ENCODE peak calls at places on chromosomes 16 and 17, in eight cellular contexts. F is GM23248, G is HepG2, S is mesenchymal stem cell, O is PC-3, K is fibroblast of lung, V is neural progenitor cell, J is H1. A is an unnamed sample. For H3K9me3 and H3K4me1, the result is how much of the 10 kb centered on the place peaks cover.

GRCh38 chr17:19364699-19365498 is 2.4 kb upstream of the B9D1 start:
- DNase-seq in O (no peak), J (no peak), V (no peak), K (no peak), G (peak), S (no peak), F (peak), A (no peak)

GRCh38 chr16:88461291-88462269 is 8.5 kb downstream of the ZFPM1 start:
- DNase-seq in J (peak), G (no peak), S (peak), F (no peak), K (peak), O (no peak), V (peak), A (no peak)

GRCh38 chr17:43722921-43723665 is 35.5 kb downstream of the SOST start:
- DNase-seq in V (no peak), S (no peak), O (no peak), J (no peak), F (no peak), G (no peak), K (no peak), A (no peak)

GRCh38 chr17:71639865-71640264 is 481.0 kb upstream of the SOX9 start:
- DNase-seq in V (no peak), O (no peak), K (no peak), F (no peak), J (no peak), S (no peak), G (no peak), A (no peak)

GRCh38 chr16:30076276-30076791 is 540 bp downstream of the PPP4C start:
- DNase-seq in O (no peak), F (peak), K (no peak), S (no peak), G (no peak), V (no peak), J (no peak), A (no peak)

GRCh38 chr17:7222093-7222971 is 2.6 kb downstream of the ACADVL start:
- DNase-seq in S (no peak), V (no peak), O (no peak), G (no peak), K (no peak), F (no peak), J (no peak), A (no peak)

GRCh38 chr17:66673668-66674276 is 161.1 kb upstream of the CACNG5 start:
- DNase-seq in O (peak), J (peak), S (peak), V (peak), G (peak), K (peak), F (peak), A (peak)

GRCh38 chr17:33113281-33114010 is 121.8 kb downstream of the SPACA3 start:
- DNase-seq in F (peak), V (no peak), S (no peak), G (no peak), O (peak), J (no peak), K (peak), A (no peak)

GRCh38 chr16:83878838-83879237 is 20.1 kb upstream of the MLYCD start:
- DNase-seq in S (peak), O (peak), F (peak), J (no peak), V (peak), G (peak), K (peak), A (no peak)

GRCh38 chr17:17022011-17022800 is 20.1 kb upstream of the MPRIP start:
- DNase-seq in G (no peak), S (no peak), J (no peak), K (no peak), O (no peak), F (no peak), V (no peak), A (no peak)

GRCh38 chr17:31327534-31328526 is 6.4 kb upstream of the EVI2A start:
- DNase-seq in J (no peak), K (peak), V (no peak), S (peak), F (peak), O (peak), G (peak), A (no peak)

GRCh38 chr16:89193021-89193575 is 7.2 kb downstream of the SLC22A31 start:
- DNase-seq in K (no peak), S (peak), V (peak), G (peak), O (peak), J (peak), F (peak), A (peak)

GRCh38 chr17:44779211-44780025 is 20.6 kb downstream of the ADAM11 start:
- DNase-seq in K (peak), F (peak), J (peak), V (peak), S (peak), O (peak), G (peak), A (peak)

GRCh38 chr17:1888741-1889140 is 58.9 kb downstream of the RPA1 start:
- DNase-seq in J (no peak), V (no peak), G (no peak), O (no peak), K (no peak), F (no peak), S (no peak), A (no peak)

GRCh38 chr17:50766222-50767023 is 895 bp downstream of the ANKRD40CL start:
- DNase-seq in O (no peak), S (no peak), J (no peak), V (no peak), K (no peak), F (no peak), G (peak), A (no peak)

GRCh38 chr17:64058547-64059115 is 38.2 kb upstream of the ICAM2 start:
- DNase-seq in V (no peak), S (no peak), O (peak), K (no peak), J (no peak), F (no peak), G (no peak), A (peak)

GRCh38 chr17:72492494-72492893 is 371.7 kb downstream of the SOX9 start:
- DNase-seq in K (no peak), O (no peak), F (no peak), S (no peak), G (peak), V (no peak), J (no peak), A (no peak)

GRCh38 chr16:22092143-22092933 is at the start of gene VWA3A:
- DNase-seq in G (no peak), S (peak), J (no peak), V (peak), O (no peak), F (peak), K (peak), A (no peak)

GRCh38 chr16:19691161-19691850 is 26.7 kb downstream of the KNOP1 start:
- DNase-seq in S (peak), G (no peak), O (peak), K (no peak), J (no peak), V (no peak), F (peak), A (no peak)

GRCh38 chr16:56988948-56989945 is at the start of gene NLRC5:
- DNase-seq in V (peak), K (peak), G (peak), S (peak), F (peak), O (peak), J (no peak), A (peak)

GRCh38 chr16:58000706-58001676 is at the start of gene USB1:
- DNase-seq in V (peak), F (peak), O (peak), G (peak), J (peak), K (peak), S (peak), A (peak)

GRCh38 chr17:31869797-31870568 is 10.9 kb upstream of the COPRS start:
- DNase-seq in O (peak), G (no peak), F (peak), S (no peak), J (no peak), K (no peak), V (no peak), A (no peak)

GRCh38 chr17:19022747-19023146 is 18.2 kb upstream of the FAM83G start:
- DNase-seq in O (no peak), J (no peak), S (no peak), K (no peak), F (no peak), V (no peak), G (no peak), A (no peak)

GRCh38 chr16:75456971-75457370 is 7.5 kb downstream of the TMEM170A start:
- DNase-seq in F (no peak), S (no peak), V (no peak), O (no peak), K (no peak), G (no peak), J (no peak), A (no peak)

GRCh38 chr17:17603895-17604225 is 12.4 kb upstream of the PEMT start:
- DNase-seq in G (no peak), F (no peak), S (no peak), K (no peak), O (no peak), J (no peak), V (no peak), A (no peak)

GRCh38 chr17:77636835-77637806 is 321.4 kb upstream of the TNRC6C start:
- DNase-seq in J (no peak), O (no peak), K (no peak), G (no peak), F (no peak), V (no peak), S (no peak), A (no peak)

GRCh38 chr17:45251931-45252330 is 10.0 kb downstream of the SPATA32 start:
- DNase-seq in F (no peak), O (peak), G (no peak), V (no peak), K (no peak), J (no peak), S (no peak), A (no peak)

GRCh38 chr16:851871-852270 is 51.3 kb upstream of the GNG13 start:
- DNase-seq in J (no peak), K (no peak), S (no peak), G (no peak), F (no peak), O (no peak), V (no peak), A (no peak)

GRCh38 chr16:852451-853185 is 52.1 kb upstream of the GNG13 start:
- DNase-seq in O (no peak), J (no peak), F (no peak), S (no peak), G (no peak), V (no peak), K (no peak), A (no peak)

GRCh38 chr16:853306-853705 is 52.8 kb upstream of the GNG13 start:
- DNase-seq in K (no peak), J (no peak), G (no peak), F (no peak), V (no peak), O (no peak), S (no peak), A (no peak)

GRCh38 chr16:850668-851067 is 50.1 kb upstream of the GNG13 start:
- DNase-seq in F (no peak), G (no peak), O (no peak), V (no peak), J (no peak), K (no peak), S (no peak), A (no peak)

DNA sequence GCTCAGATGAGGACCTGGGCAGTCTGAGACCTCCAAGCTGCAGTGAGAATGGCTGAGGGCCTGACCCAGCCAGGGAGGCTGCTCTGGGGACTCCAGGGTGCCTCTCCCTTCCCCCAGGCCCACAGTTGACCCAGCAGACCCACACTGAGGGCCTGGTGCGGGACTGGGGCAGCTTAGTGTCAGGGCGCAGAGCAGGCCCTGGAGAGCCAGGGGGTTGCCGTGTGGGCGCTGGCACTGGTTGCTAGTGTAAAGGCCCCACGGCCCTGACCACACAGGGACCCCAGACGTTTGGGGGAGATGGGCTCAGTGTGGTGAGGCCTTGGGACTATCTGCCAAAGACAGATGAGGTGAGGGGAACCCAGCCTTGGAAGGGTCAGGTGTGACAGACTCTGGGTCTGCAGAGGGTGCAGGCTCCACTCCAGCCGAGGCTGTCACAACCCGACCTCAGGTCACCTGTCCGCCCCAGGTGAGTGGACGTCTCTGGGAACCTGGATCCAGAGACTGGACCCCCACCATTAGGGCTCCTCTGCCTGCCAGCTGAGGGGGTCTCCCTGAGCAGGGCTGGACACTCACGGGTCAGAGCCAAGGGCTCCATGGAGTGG is 50.8 kb upstream of the GNG13 start:
- DNase-seq in F (no peak), O (no peak), G (no peak), J (no peak), K (no peak), S (no peak), V (no peak), A (no peak)
- H3K9me3 ChIP-seq in F (under half), O (under half), G (under half), J (half or more), K (under half), S (under half), V (under half), A (under half)

GRCh38 chr16:4412159-4412558 is 4.2 kb downstream of the CORO7 start:
- DNase-seq in J (no peak), F (no peak), K (no peak), V (no peak), G (no peak), O (no peak), S (no peak), A (no peak)

GRCh38 chr16:4411684-4412083 is 4.7 kb downstream of the CORO7 start:
- DNase-seq in V (no peak), O (no peak), J (no peak), S (peak), F (no peak), K (peak), G (no peak), A (no peak)

GRCh38 chr16:4409081-4409932 is 7.1 kb downstream of the CORO7 start:
- DNase-seq in V (no peak), F (peak), J (no peak), S (peak), G (no peak), O (peak), K (no peak), A (no peak)

GRCh38 chr16:4408323-4408690 is 8.1 kb downstream of the CORO7 start:
- DNase-seq in O (no peak), K (no peak), J (no peak), G (no peak), S (no peak), F (no peak), V (no peak), A (no peak)

DNA sequence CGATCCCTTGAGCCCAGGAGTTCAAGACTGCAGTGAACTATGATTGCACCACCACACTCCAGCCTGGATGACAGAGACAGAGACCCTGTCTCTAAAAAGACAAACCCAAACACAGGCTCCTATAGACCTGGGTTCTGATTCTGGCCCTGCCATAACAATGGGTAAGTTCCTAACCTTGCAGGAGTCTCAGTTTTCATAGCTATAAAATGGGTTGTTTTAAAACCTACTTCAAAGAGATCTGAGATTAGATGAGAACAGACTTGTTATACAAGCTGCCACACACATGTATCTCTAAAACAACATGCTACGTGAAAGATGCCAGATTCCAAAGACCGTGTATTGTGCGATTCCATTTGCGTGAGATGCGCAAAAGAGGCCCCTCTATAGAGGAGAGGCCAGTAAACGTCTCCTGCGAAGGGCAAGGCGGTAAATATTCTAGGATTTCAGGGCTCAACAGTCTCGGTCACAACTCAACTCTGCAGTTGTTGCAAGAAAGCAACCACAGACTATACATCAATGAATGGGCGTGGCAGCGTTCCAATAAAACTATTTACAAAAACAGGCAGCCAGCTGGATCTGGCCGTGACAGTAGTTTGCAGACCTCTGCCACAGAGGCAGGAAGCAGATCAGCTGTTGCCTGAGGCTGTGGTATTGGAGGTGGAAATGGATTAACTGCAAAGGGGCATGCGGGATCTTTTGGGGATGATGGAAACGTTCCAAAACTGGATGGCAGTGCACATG is 5.9 kb downstream of the CORO7 start:
- DNase-seq in V (no peak), F (peak), S (peak), O (peak), G (no peak), J (no peak), K (peak), A (no peak)
- H3K4me1 ChIP-seq in V (under half), F (under half), S (under half), O (under half), G (under half), J (under half), K (under half), A (under half)

DNA sequence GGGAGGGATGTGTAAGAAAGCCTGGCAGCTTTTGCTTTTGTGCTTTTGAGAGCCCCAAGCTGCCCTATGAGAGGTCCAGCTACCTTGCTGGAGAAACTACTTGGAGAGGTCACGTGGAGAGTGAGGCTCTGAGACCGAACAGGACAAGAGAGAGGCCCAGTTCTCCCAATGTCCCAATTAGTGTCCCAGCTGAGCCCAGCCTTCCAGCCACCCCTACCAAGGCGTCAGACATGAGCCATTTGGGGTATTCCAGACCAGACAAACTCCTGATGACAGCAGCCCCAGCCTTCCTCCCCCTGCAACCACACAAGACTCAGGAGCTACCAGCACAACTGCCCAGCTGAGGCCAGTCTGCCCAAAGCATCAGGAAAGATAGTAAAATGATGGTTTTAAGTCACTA is 35.0 kb downstream of the NKD1 start:
- DNase-seq in F (no peak), K (no peak), V (no peak), G (no peak), S (no peak), O (no peak), J (no peak), A (no peak)
- H2AFZ ChIP-seq in F (no peak), K (no peak), V (no peak), G (no peak), S (no peak), O (no peak), J (no peak), A (no peak)

GRCh38 chr16:49084628-49085390 is 196.8 kb downstream of the CBLN1 start:
- DNase-seq in V (no peak), J (no peak), G (no peak), F (no peak), O (no peak), K (no peak), S (no peak), A (no peak)

GRCh38 chr16:49078104-49078503 is 203.5 kb downstream of the CBLN1 start:
- DNase-seq in J (no peak), S (no peak), K (no peak), V (no peak), F (no peak), G (no peak), O (no peak), A (no peak)

GRCh38 chr16:49085689-49086088 is 195.9 kb downstream of the CBLN1 start:
- DNase-seq in G (no peak), S (no peak), J (no peak), V (no peak), O (no peak), F (no peak), K (no peak), A (no peak)

GRCh38 chr16:49078571-49078970 is 203.1 kb downstream of the CBLN1 start:
- DNase-seq in K (no peak), G (no peak), J (no peak), O (no peak), S (no peak), F (no peak), V (no peak), A (no peak)

GRCh38 chr16:49081556-49081955 is 200.1 kb downstream of the CBLN1 start:
- DNase-seq in G (no peak), S (no peak), V (no peak), K (no peak), J (no peak), F (no peak), O (peak), A (no peak)
- H3K9me3 ChIP-seq in G (under half), S (half or more), V (under half), K (under half), J (under half), F (under half), O (under half), A (under half)

GRCh38 chr16:86186361-86186760 is 287.4 kb downstream of the IRF8 start:
- DNase-seq in F (no peak), J (no peak), G (no peak), O (no peak), K (no peak), V (no peak), S (no peak), A (no peak)

GRCh38 chr16:86180780-86181179 is 281.8 kb downstream of the IRF8 start:
- DNase-seq in G (no peak), K (no peak), S (no peak), J (no peak), O (no peak), F (no peak), V (no peak), A (no peak)

GRCh38 chr16:86180244-86180643 is 281.3 kb downstream of the IRF8 start:
- DNase-seq in G (no peak), O (no peak), F (no peak), K (no peak), S (no peak), J (no peak), V (no peak), A (no peak)

GRCh38 chr16:86185089-86185488 is 286.1 kb downstream of the IRF8 start:
- DNase-seq in O (no peak), J (no peak), K (no peak), G (no peak), F (no peak), V (no peak), S (no peak), A (no peak)

DNA sequence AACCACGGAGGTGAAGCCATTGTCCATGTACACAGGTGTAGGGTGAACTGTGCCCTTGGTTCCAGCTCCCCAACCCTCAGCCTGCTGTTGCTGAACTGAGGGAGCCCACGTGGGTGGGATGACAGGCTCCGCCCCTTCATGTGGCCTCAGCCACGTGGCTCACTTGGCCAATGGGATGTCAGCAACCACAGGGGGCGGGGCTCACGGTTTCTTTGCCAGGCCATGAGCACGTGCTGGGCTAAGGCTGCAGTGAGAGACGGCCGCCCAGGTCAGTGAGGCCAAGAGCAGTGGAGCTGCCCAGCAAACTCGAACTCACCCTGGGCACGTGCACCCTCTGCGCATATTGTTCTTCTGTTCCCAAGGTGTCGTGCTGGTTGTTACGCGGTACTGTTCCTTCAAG is 282.6 kb downstream of the IRF8 start:
- DNase-seq in F (no peak), V (no peak), K (no peak), G (no peak), O (no peak), S (no peak), J (no peak), A (peak)
- H3K4me1 ChIP-seq in F (under half), V (under half), K (under half), G (under half), O (under half), S (under half), J (under half), A (under half)

GRCh38 chr16:73671102-73671501 is 623.2 kb upstream of the ZFHX3 start:
- DNase-seq in F (no peak), V (peak), J (no peak), K (no peak), G (no peak), O (no peak), S (no peak), A (no peak)
- H2AFZ ChIP-seq in F (no peak), V (peak), J (no peak), K (no peak), G (no peak), O (no peak), S (no peak), A (no peak)